ENCODE peak calls at places on chromosomes 6 and 20, in five cellular contexts. One of them, this sample, is unnamed.

GRCh38 chr20:6126846-6127245 is 4.0 kb upstream of the FERMT1 start:
- DNase-seq in SK-N-SH: no peak
- DNase-seq in GM12891: no peak
- DNase-seq in HepG2: no peak
- DNase-seq in GM12878: no peak
- DNase-seq in this sample: no peak

GRCh38 chr6:165345700-165346099 is 36.3 kb upstream of the C6orf118 start:
- DNase-seq in HepG2: no peak
- DNase-seq in SK-N-SH: no peak
- DNase-seq in GM12891: no peak
- DNase-seq in GM12878: no peak
- DNase-seq in this sample: no peak

GRCh38 chr6:47631248-47632196 is 66.9 kb upstream of the ADGRF4 start:
- DNase-seq in GM12891: peak
- DNase-seq in HepG2: peak
- DNase-seq in SK-N-SH: peak
- DNase-seq in GM12878: peak
- DNase-seq in this sample: peak

GRCh38 chr20:2089447-2089846 is 12.2 kb upstream of the STK35 start:
- DNase-seq in GM12891: no peak
- DNase-seq in GM12878: no peak
- DNase-seq in SK-N-SH: no peak
- DNase-seq in HepG2: no peak
- DNase-seq in this sample: no peak

GRCh38 chr20:40663304-40663703 is 25.7 kb downstream of the MAFB start:
- DNase-seq in GM12878: no peak
- DNase-seq in SK-N-SH: no peak
- DNase-seq in GM12891: no peak
- DNase-seq in HepG2: no peak
- DNase-seq in this sample: no peak

GRCh38 chr6:34383171-34383631 is 9.3 kb downstream of the NUDT3 start:
- DNase-seq in GM12878: no peak
- DNase-seq in SK-N-SH: no peak
- DNase-seq in GM12891: no peak
- DNase-seq in HepG2: peak
- DNase-seq in this sample: no peak

GRCh38 chr20:22449115-22449973 is 135.0 kb downstream of the FOXA2 start:
- DNase-seq in HepG2: no peak
- DNase-seq in SK-N-SH: no peak
- DNase-seq in GM12891: no peak
- DNase-seq in GM12878: no peak
- DNase-seq in this sample: no peak

GRCh38 chr6:11616200-11616611 is 78.7 kb downstream of the TMEM170B start:
- DNase-seq in GM12878: no peak
- DNase-seq in GM12891: no peak
- DNase-seq in HepG2: no peak
- DNase-seq in SK-N-SH: no peak
- DNase-seq in this sample: no peak

GRCh38 chr6:160110724-160111123 is 10.9 kb upstream of the SLC22A1 start:
- DNase-seq in GM12891: no peak
- DNase-seq in HepG2: no peak
- DNase-seq in GM12878: no peak
- DNase-seq in SK-N-SH: no peak
- DNase-seq in this sample: no peak

GRCh38 chr20:61797200-61797599 is 268.5 kb downstream of the TAF4 start:
- DNase-seq in HepG2: no peak
- DNase-seq in GM12891: no peak
- DNase-seq in SK-N-SH: no peak
- DNase-seq in GM12878: no peak
- DNase-seq in this sample: no peak

GRCh38 chr6:93407186-93407585 is 12.2 kb downstream of the EPHA7 start:
- DNase-seq in GM12891: no peak
- DNase-seq in HepG2: no peak
- DNase-seq in GM12878: no peak
- DNase-seq in SK-N-SH: no peak
- DNase-seq in this sample: no peak

GRCh38 chr6:131861356-131861755 is 53.5 kb downstream of the ENPP1 start:
- DNase-seq in GM12878: no peak
- DNase-seq in HepG2: no peak
- DNase-seq in GM12891: no peak
- DNase-seq in SK-N-SH: no peak
- DNase-seq in this sample: no peak

GRCh38 chr6:24910850-24911712 is 24.7 kb downstream of the RIPOR2 start:
- DNase-seq in GM12878: no peak
- DNase-seq in SK-N-SH: peak
- DNase-seq in HepG2: no peak
- DNase-seq in GM12891: peak
- DNase-seq in this sample: peak

GRCh38 chr6:1347187-1347560 is 35.3 kb downstream of the FOXQ1 start:
- DNase-seq in GM12878: no peak
- DNase-seq in GM12891: no peak
- DNase-seq in HepG2: no peak
- DNase-seq in SK-N-SH: no peak
- DNase-seq in this sample: no peak

GRCh38 chr20:53550590-53551187 is 43.0 kb downstream of the ZNF217 start:
- DNase-seq in GM12891: no peak
- DNase-seq in SK-N-SH: no peak
- DNase-seq in GM12878: no peak
- DNase-seq in HepG2: peak
- DNase-seq in this sample: no peak

GRCh38 chr6:6131492-6132109 is 124.9 kb upstream of the NRN1 start:
- DNase-seq in GM12878: no peak
- DNase-seq in SK-N-SH: peak
- DNase-seq in HepG2: peak
- DNase-seq in GM12891: peak
- DNase-seq in this sample: peak

GRCh38 chr6:33172307-33173227 is 19.7 kb downstream of the COL11A2 start:
- DNase-seq in HepG2: peak
- DNase-seq in GM12878: no peak
- DNase-seq in SK-N-SH: no peak
- DNase-seq in GM12891: peak
- DNase-seq in this sample: no peak

GRCh38 chr6:122438975-122439374 is 32.6 kb downstream of the SERINC1 start:
- DNase-seq in SK-N-SH: no peak
- DNase-seq in GM12891: no peak
- DNase-seq in HepG2: no peak
- DNase-seq in GM12878: no peak
- DNase-seq in this sample: no peak

GRCh38 chr6:34132486-34133185 is 13.3 kb downstream of the GRM4 start:
- DNase-seq in GM12891: peak
- DNase-seq in GM12878: no peak
- DNase-seq in HepG2: peak
- DNase-seq in SK-N-SH: no peak
- DNase-seq in this sample: no peak

GRCh38 chr6:143939364-143939763 is 68.7 kb downstream of the PLAGL1 start:
- DNase-seq in GM12891: no peak
- DNase-seq in GM12878: no peak
- DNase-seq in HepG2: no peak
- DNase-seq in SK-N-SH: no peak
- DNase-seq in this sample: no peak

GRCh38 chr6:111411046-111411445 is 72.0 kb downstream of the REV3L start:
- DNase-seq in GM12878: no peak
- DNase-seq in HepG2: no peak
- DNase-seq in GM12891: no peak
- DNase-seq in SK-N-SH: no peak
- DNase-seq in this sample: no peak

GRCh38 chr20:38985603-38986170 is 23.5 kb downstream of the DHX35 start:
- DNase-seq in GM12878: peak
- DNase-seq in GM12891: no peak
- DNase-seq in SK-N-SH: no peak
- DNase-seq in HepG2: peak
- DNase-seq in this sample: no peak

GRCh38 chr6:143804835-143805239 is 38.3 kb upstream of the LTV1 start:
- DNase-seq in SK-N-SH: no peak
- DNase-seq in HepG2: no peak
- DNase-seq in GM12878: no peak
- DNase-seq in GM12891: no peak
- DNase-seq in this sample: no peak

GRCh38 chr20:53181866-53182376 is 209.8 kb downstream of the TSHZ2 start:
- DNase-seq in HepG2: no peak
- DNase-seq in GM12878: no peak
- DNase-seq in SK-N-SH: no peak
- DNase-seq in GM12891: no peak
- DNase-seq in this sample: no peak

GRCh38 chr6:11323666-11324452 is 91.4 kb upstream of the NEDD9 start:
- DNase-seq in GM12878: peak
- DNase-seq in HepG2: peak
- DNase-seq in GM12891: no peak
- DNase-seq in SK-N-SH: no peak
- DNase-seq in this sample: no peak

GRCh38 chr6:157762636-157763035 is 60.4 kb upstream of the SNX9 start:
- DNase-seq in GM12878: no peak
- DNase-seq in HepG2: peak
- DNase-seq in SK-N-SH: no peak
- DNase-seq in GM12891: no peak
- DNase-seq in this sample: no peak

GRCh38 chr6:80622641-80623040 is 516.2 kb downstream of the BCKDHB start:
- DNase-seq in SK-N-SH: no peak
- DNase-seq in GM12878: no peak
- DNase-seq in HepG2: no peak
- DNase-seq in GM12891: no peak
- DNase-seq in this sample: no peak

GRCh38 chr20:4550740-4551139 is 171.0 kb upstream of the PRND start:
- DNase-seq in HepG2: no peak
- DNase-seq in SK-N-SH: no peak
- DNase-seq in GM12878: no peak
- DNase-seq in GM12891: no peak
- DNase-seq in this sample: no peak

GRCh38 chr20:4546786-4547185 is 174.9 kb upstream of the PRND start:
- DNase-seq in HepG2: no peak
- DNase-seq in SK-N-SH: no peak
- DNase-seq in GM12891: no peak
- DNase-seq in GM12878: no peak
- DNase-seq in this sample: no peak

GRCh38 chr20:4549711-4550259 is 171.9 kb upstream of the PRND start:
- DNase-seq in GM12891: no peak
- DNase-seq in GM12878: no peak
- DNase-seq in SK-N-SH: no peak
- DNase-seq in HepG2: no peak
- DNase-seq in this sample: no peak

GRCh38 chr20:4546342-4546741 is 175.4 kb upstream of the PRND start:
- DNase-seq in HepG2: no peak
- DNase-seq in SK-N-SH: no peak
- DNase-seq in GM12891: no peak
- DNase-seq in GM12878: no peak
- DNase-seq in this sample: no peak

GRCh38 chr20:4548552-4548951 is 173.2 kb upstream of the PRND start:
- DNase-seq in HepG2: no peak
- DNase-seq in SK-N-SH: no peak
- DNase-seq in GM12878: no peak
- DNase-seq in GM12891: no peak
- DNase-seq in this sample: no peak
- TF ChIP-seq TAF1 in HepG2: no peak
- TF ChIP-seq TAF1 in SK-N-SH: no peak
- TF ChIP-seq TAF1 in GM12878: no peak
- TF ChIP-seq TAF1 in GM12891: no peak
- TF ChIP-seq TAF1 in this sample: no peak

GRCh38 chr20:45337367-45338120 is 10.7 kb downstream of the SDC4 start:
- DNase-seq in SK-N-SH: no peak
- DNase-seq in HepG2: peak
- DNase-seq in GM12878: no peak
- DNase-seq in GM12891: no peak
- DNase-seq in this sample: no peak
- TF ChIP-seq POLR2AphosphoS5 in SK-N-SH: peak
- TF ChIP-seq POLR2AphosphoS5 in HepG2: no peak
- TF ChIP-seq POLR2AphosphoS5 in GM12878: no peak
- TF ChIP-seq POLR2AphosphoS5 in GM12891: no peak
- TF ChIP-seq POLR2AphosphoS5 in this sample: no peak

GRCh38 chr6:136123464-136123863 is 126.6 kb downstream of the MTFR2 start:
- DNase-seq in SK-N-SH: no peak
- DNase-seq in GM12878: no peak
- DNase-seq in GM12891: no peak
- DNase-seq in HepG2: no peak
- DNase-seq in this sample: no peak

GRCh38 chr6:136127856-136128255 is 122.3 kb downstream of the MTFR2 start:
- DNase-seq in GM12891: no peak
- DNase-seq in GM12878: no peak
- DNase-seq in HepG2: no peak
- DNase-seq in SK-N-SH: no peak
- DNase-seq in this sample: no peak

GRCh38 chr6:136129365-136129764 is 120.7 kb downstream of the MTFR2 start:
- DNase-seq in SK-N-SH: no peak
- DNase-seq in GM12878: no peak
- DNase-seq in HepG2: no peak
- DNase-seq in GM12891: no peak
- DNase-seq in this sample: no peak

DNA sequence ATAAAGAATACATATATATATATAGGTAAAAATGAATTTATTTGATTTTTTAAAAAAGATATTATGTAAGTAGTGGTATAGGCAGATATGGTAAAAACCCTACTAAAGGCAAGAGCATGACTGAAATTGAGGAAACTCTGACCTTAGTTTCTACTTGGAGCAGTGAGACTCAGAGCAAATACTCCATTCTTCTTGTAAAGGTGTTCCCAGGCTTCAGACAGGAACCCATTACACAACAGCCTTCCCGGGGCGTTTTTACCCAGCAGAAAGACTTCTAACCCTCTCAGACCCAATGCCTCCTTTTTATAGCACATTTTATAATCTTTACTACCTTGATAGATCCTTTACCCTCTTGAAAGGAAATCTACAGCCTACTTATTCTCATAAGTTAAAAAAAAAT is 124.5 kb downstream of the MTFR2 start:
- DNase-seq in SK-N-SH: no peak
- DNase-seq in GM12891: no peak
- DNase-seq in HepG2: no peak
- DNase-seq in GM12878: no peak
- DNase-seq in this sample: no peak
- TF ChIP-seq TAF1 in SK-N-SH: no peak
- TF ChIP-seq TAF1 in GM12891: no peak
- TF ChIP-seq TAF1 in HepG2: no peak
- TF ChIP-seq TAF1 in GM12878: no peak
- TF ChIP-seq TAF1 in this sample: no peak

GRCh38 chr6:74568851-74569250 is 637.0 kb downstream of the COL12A1 start:
- DNase-seq in HepG2: no peak
- DNase-seq in GM12878: no peak
- DNase-seq in GM12891: no peak
- DNase-seq in SK-N-SH: no peak
- DNase-seq in this sample: no peak

GRCh38 chr6:74570044-74570443 is 635.8 kb downstream of the COL12A1 start:
- DNase-seq in GM12878: no peak
- DNase-seq in SK-N-SH: no peak
- DNase-seq in GM12891: no peak
- DNase-seq in HepG2: no peak
- DNase-seq in this sample: no peak

GRCh38 chr6:74573613-74574012 is 632.2 kb downstream of the COL12A1 start:
- DNase-seq in GM12878: no peak
- DNase-seq in HepG2: no peak
- DNase-seq in GM12891: no peak
- DNase-seq in SK-N-SH: no peak
- DNase-seq in this sample: no peak

DNA sequence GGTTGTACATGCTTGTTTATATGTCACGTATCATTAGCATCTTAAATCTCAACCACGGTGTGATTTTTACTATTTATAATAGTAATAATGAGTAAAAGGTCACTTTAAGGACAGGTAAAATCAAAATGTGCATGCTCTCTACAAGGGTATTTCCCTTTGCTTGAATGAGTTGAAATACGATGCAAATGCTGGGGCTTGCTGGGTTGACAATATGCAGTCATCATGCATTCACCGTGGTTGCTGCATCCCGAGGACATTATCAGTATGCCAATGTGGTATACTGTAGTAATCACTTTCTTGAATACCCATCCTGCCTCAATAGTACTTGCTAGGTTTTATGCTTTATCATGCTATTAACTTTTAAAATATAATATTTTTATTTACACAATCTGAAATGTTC is 638.0 kb downstream of the COL12A1 start:
- DNase-seq in HepG2: no peak
- DNase-seq in GM12878: no peak
- DNase-seq in SK-N-SH: no peak
- DNase-seq in GM12891: no peak
- DNase-seq in this sample: no peak
- TF ChIP-seq POLR2AphosphoS5 in HepG2: no peak
- TF ChIP-seq POLR2AphosphoS5 in GM12878: no peak
- TF ChIP-seq POLR2AphosphoS5 in SK-N-SH: no peak
- TF ChIP-seq POLR2AphosphoS5 in GM12891: no peak
- TF ChIP-seq POLR2AphosphoS5 in this sample: no peak